ENCODE peak calls at places on chromosomes 6 and 20, in ten cellular contexts. One of them, this sample, is unnamed.

GRCh38 chr20:41098703-41099250 is 38.6 kb upstream of the PLCG1 start:
- DNase-seq in stimulated activated CD4-positive, alpha-beta T cell treated with anti-CD3 and anti-CD28 coated beads, Interleukin-4, amount 100 ng/mL, for 48 hours: no peak
- DNase-seq in NCI-H2171: no peak
- DNase-seq in left cardiac atrium: no peak
- DNase-seq in EL: peak; percentile 27
- DNase-seq in transverse colon: no peak
- DNase-seq in stimulated activated naive CD8-positive, alpha-beta T cell treated with anti-CD3 and anti-CD28 coated beads, Interleukin-15, Interleukin-2, amounts not matched to agents 100 U/mL and 50 U/mL, for 24 hours: no peak
- DNase-seq in uterus: no peak
- DNase-seq in NCI-H510A: no peak
- DNase-seq in endothelial cell: no peak
- DNase-seq in this sample: no peak

GRCh38 chr20:35093245-35093884 is 758 bp upstream of the TRPC4AP start:
- DNase-seq in transverse colon: no peak
- DNase-seq in NCI-H510A: no peak
- DNase-seq in NCI-H2171: no peak
- DNase-seq in EL: peak; percentile 77
- DNase-seq in uterus: no peak
- DNase-seq in endothelial cell: no peak
- DNase-seq in left cardiac atrium: no peak
- DNase-seq in stimulated activated CD4-positive, alpha-beta T cell treated with anti-CD3 and anti-CD28 coated beads, Interleukin-4, amount 100 ng/mL, for 48 hours: no peak
- DNase-seq in stimulated activated naive CD8-positive, alpha-beta T cell treated with anti-CD3 and anti-CD28 coated beads, Interleukin-15, Interleukin-2, amounts not matched to agents 100 U/mL and 50 U/mL, for 24 hours: peak; percentile 31
- DNase-seq in this sample: no peak

GRCh38 chr6:31575335-31575901 is at the start of gene TNF:
- DNase-seq in NCI-H2171: no peak
- DNase-seq in EL: peak; percentile 21
- DNase-seq in uterus: peak; percentile 61
- DNase-seq in left cardiac atrium: peak; percentile 45
- DNase-seq in transverse colon: peak; percentile 68
- DNase-seq in stimulated activated CD4-positive, alpha-beta T cell treated with anti-CD3 and anti-CD28 coated beads, Interleukin-4, amount 100 ng/mL, for 48 hours: peak; percentile 83
- DNase-seq in NCI-H510A: no peak
- DNase-seq in stimulated activated naive CD8-positive, alpha-beta T cell treated with anti-CD3 and anti-CD28 coated beads, Interleukin-15, Interleukin-2, amounts not matched to agents 100 U/mL and 50 U/mL, for 24 hours: peak; percentile 85
- DNase-seq in endothelial cell: no peak
- DNase-seq in this sample: no peak

GRCh38 chr6:151056230-151056907 is 183.4 kb upstream of the AKAP12 start:
- DNase-seq in uterus: no peak
- DNase-seq in left cardiac atrium: no peak
- DNase-seq in transverse colon: no peak
- DNase-seq in stimulated activated naive CD8-positive, alpha-beta T cell treated with anti-CD3 and anti-CD28 coated beads, Interleukin-15, Interleukin-2, amounts not matched to agents 100 U/mL and 50 U/mL, for 24 hours: no peak
- DNase-seq in stimulated activated CD4-positive, alpha-beta T cell treated with anti-CD3 and anti-CD28 coated beads, Interleukin-4, amount 100 ng/mL, for 48 hours: no peak
- DNase-seq in EL: no peak
- DNase-seq in endothelial cell: no peak
- DNase-seq in NCI-H2171: no peak
- DNase-seq in NCI-H510A: no peak
- DNase-seq in this sample: no peak

GRCh38 chr6:67606905-67607828 is 1027.9 kb upstream of the ADGRB3 start:
- DNase-seq in endothelial cell: no peak
- DNase-seq in NCI-H510A: no peak
- DNase-seq in stimulated activated naive CD8-positive, alpha-beta T cell treated with anti-CD3 and anti-CD28 coated beads, Interleukin-15, Interleukin-2, amounts not matched to agents 100 U/mL and 50 U/mL, for 24 hours: no peak
- DNase-seq in NCI-H2171: no peak
- DNase-seq in transverse colon: no peak
- DNase-seq in left cardiac atrium: no peak
- DNase-seq in uterus: no peak
- DNase-seq in stimulated activated CD4-positive, alpha-beta T cell treated with anti-CD3 and anti-CD28 coated beads, Interleukin-4, amount 100 ng/mL, for 48 hours: no peak
- DNase-seq in EL: no peak
- DNase-seq in this sample: no peak

GRCh38 chr6:57267586-57268293 is 45.6 kb upstream of the RAB23 start:
- DNase-seq in EL: peak; percentile 98
- DNase-seq in uterus: peak; percentile 63
- DNase-seq in left cardiac atrium: peak; percentile 40
- DNase-seq in stimulated activated CD4-positive, alpha-beta T cell treated with anti-CD3 and anti-CD28 coated beads, Interleukin-4, amount 100 ng/mL, for 48 hours: peak; percentile 22
- DNase-seq in endothelial cell: peak; percentile 34
- DNase-seq in NCI-H510A: peak; percentile 27
- DNase-seq in stimulated activated naive CD8-positive, alpha-beta T cell treated with anti-CD3 and anti-CD28 coated beads, Interleukin-15, Interleukin-2, amounts not matched to agents 100 U/mL and 50 U/mL, for 24 hours: peak; percentile 37
- DNase-seq in NCI-H2171: no peak
- DNase-seq in transverse colon: peak; percentile 50
- DNase-seq in this sample: peak; percentile 65

GRCh38 chr20:52033313-52033712 is 158.3 kb downstream of the ZFP64 start:
- DNase-seq in left cardiac atrium: no peak
- DNase-seq in EL: peak; percentile 6
- DNase-seq in transverse colon: no peak
- DNase-seq in stimulated activated CD4-positive, alpha-beta T cell treated with anti-CD3 and anti-CD28 coated beads, Interleukin-4, amount 100 ng/mL, for 48 hours: no peak
- DNase-seq in uterus: no peak
- DNase-seq in stimulated activated naive CD8-positive, alpha-beta T cell treated with anti-CD3 and anti-CD28 coated beads, Interleukin-15, Interleukin-2, amounts not matched to agents 100 U/mL and 50 U/mL, for 24 hours: no peak
- DNase-seq in NCI-H510A: no peak
- DNase-seq in endothelial cell: no peak
- DNase-seq in NCI-H2171: no peak
- DNase-seq in this sample: no peak

GRCh38 chr6:27839303-27840081 is 72.7 kb downstream of the OR2B2 start:
- DNase-seq in NCI-H510A: no peak
- DNase-seq in EL: peak; percentile 92
- DNase-seq in stimulated activated CD4-positive, alpha-beta T cell treated with anti-CD3 and anti-CD28 coated beads, Interleukin-4, amount 100 ng/mL, for 48 hours: no peak
- DNase-seq in uterus: peak; percentile 53
- DNase-seq in transverse colon: peak; percentile 65
- DNase-seq in stimulated activated naive CD8-positive, alpha-beta T cell treated with anti-CD3 and anti-CD28 coated beads, Interleukin-15, Interleukin-2, amounts not matched to agents 100 U/mL and 50 U/mL, for 24 hours: no peak
- DNase-seq in left cardiac atrium: peak; percentile 42
- DNase-seq in endothelial cell: no peak
- DNase-seq in NCI-H2171: no peak
- DNase-seq in this sample: no peak

GRCh38 chr6:78967191-78967590 is 99.8 kb downstream of the IRAK1BP1 start:
- DNase-seq in endothelial cell: no peak
- DNase-seq in stimulated activated CD4-positive, alpha-beta T cell treated with anti-CD3 and anti-CD28 coated beads, Interleukin-4, amount 100 ng/mL, for 48 hours: no peak
- DNase-seq in stimulated activated naive CD8-positive, alpha-beta T cell treated with anti-CD3 and anti-CD28 coated beads, Interleukin-15, Interleukin-2, amounts not matched to agents 100 U/mL and 50 U/mL, for 24 hours: no peak
- DNase-seq in transverse colon: no peak
- DNase-seq in EL: no peak
- DNase-seq in uterus: no peak
- DNase-seq in NCI-H510A: no peak
- DNase-seq in NCI-H2171: no peak
- DNase-seq in left cardiac atrium: no peak
- DNase-seq in this sample: no peak

GRCh38 chr6:30897882-30898281 is 10.1 kb upstream of the GTF2H4 start:
- DNase-seq in stimulated activated CD4-positive, alpha-beta T cell treated with anti-CD3 and anti-CD28 coated beads, Interleukin-4, amount 100 ng/mL, for 48 hours: no peak
- DNase-seq in stimulated activated naive CD8-positive, alpha-beta T cell treated with anti-CD3 and anti-CD28 coated beads, Interleukin-15, Interleukin-2, amounts not matched to agents 100 U/mL and 50 U/mL, for 24 hours: no peak
- DNase-seq in left cardiac atrium: no peak
- DNase-seq in transverse colon: no peak
- DNase-seq in endothelial cell: no peak
- DNase-seq in NCI-H510A: no peak
- DNase-seq in EL: no peak
- DNase-seq in NCI-H2171: no peak
- DNase-seq in uterus: no peak
- DNase-seq in this sample: no peak